ENCODE peak calls at places on chromosomes 16 and 17, in four cellular contexts. One of them, this sample, is unnamed.

GRCh38 chr17:59783221-59784016 is 76.0 kb downstream of the VMP1 start:
- DNase-seq in MM.1S: no peak
- DNase-seq in HCT116: peak
- DNase-seq in hepatocyte: no peak
- DNase-seq in this sample: peak

GRCh38 chr16:50593410-50594139 is 45.4 kb downstream of the NKD1 start:
- DNase-seq in MM.1S: no peak
- DNase-seq in HCT116: no peak
- DNase-seq in hepatocyte: no peak
- DNase-seq in this sample: no peak

GRCh38 chr17:17516315-17516930 is 20.2 kb upstream of the RASD1 start:
- DNase-seq in MM.1S: no peak
- DNase-seq in HCT116: no peak
- DNase-seq in hepatocyte: no peak
- DNase-seq in this sample: no peak

GRCh38 chr17:2215616-2216364 is 87.8 kb downstream of the SMG6 start:
- DNase-seq in MM.1S: peak
- DNase-seq in HCT116: no peak
- DNase-seq in hepatocyte: peak
- DNase-seq in this sample: peak

GRCh38 chr17:77427471-77427991 is 286.8 kb downstream of the SEC14L1 start:
- DNase-seq in MM.1S: no peak
- DNase-seq in HCT116: no peak
- DNase-seq in hepatocyte: peak
- DNase-seq in this sample: no peak

GRCh38 chr17:5893741-5894140 is 176.4 kb upstream of the WSCD1 start:
- DNase-seq in MM.1S: no peak
- DNase-seq in HCT116: no peak
- DNase-seq in hepatocyte: no peak
- DNase-seq in this sample: no peak

GRCh38 chr17:35170968-35171771 is 23.0 kb downstream of the SLC35G3 start:
- DNase-seq in MM.1S: peak
- DNase-seq in HCT116: no peak
- DNase-seq in hepatocyte: no peak
- DNase-seq in this sample: peak

GRCh38 chr16:19375561-19376158 is 42.0 kb upstream of the TMC5 start:
- DNase-seq in MM.1S: peak
- DNase-seq in HCT116: peak
- DNase-seq in hepatocyte: peak
- DNase-seq in this sample: peak

GRCh38 chr16:21167360-21167759 is 8.9 kb downstream of the LDAF1 start:
- DNase-seq in MM.1S: no peak
- DNase-seq in HCT116: peak
- DNase-seq in hepatocyte: no peak
- DNase-seq in this sample: no peak

GRCh38 chr16:67857547-67858233 is 10.2 kb upstream of the CENPT start:
- DNase-seq in MM.1S: no peak
- DNase-seq in HCT116: no peak
- DNase-seq in hepatocyte: peak
- DNase-seq in this sample: no peak

GRCh38 chr16:55528974-55529373 is 20.1 kb downstream of the LPCAT2 start:
- DNase-seq in MM.1S: no peak
- DNase-seq in HCT116: no peak
- DNase-seq in hepatocyte: no peak
- DNase-seq in this sample: no peak

GRCh38 chr16:7246578-7246977 is 86.1 kb upstream of the RBFOX1 start:
- DNase-seq in MM.1S: no peak
- DNase-seq in HCT116: no peak
- DNase-seq in hepatocyte: peak
- DNase-seq in this sample: no peak

GRCh38 chr16:49018259-49018931 is 263.2 kb downstream of the CBLN1 start:
- DNase-seq in MM.1S: no peak
- DNase-seq in HCT116: no peak
- DNase-seq in hepatocyte: no peak
- DNase-seq in this sample: no peak

GRCh38 chr16:81442220-81442908 is 2.2 kb upstream of the CMIP start:
- DNase-seq in MM.1S: no peak
- DNase-seq in HCT116: no peak
- DNase-seq in hepatocyte: no peak
- DNase-seq in this sample: no peak

GRCh38 chr16:11105038-11105903 is 150.7 kb downstream of the SOCS1 start:
- DNase-seq in MM.1S: peak
- DNase-seq in HCT116: no peak
- DNase-seq in hepatocyte: peak
- DNase-seq in this sample: peak

GRCh38 chr16:17261197-17261858 is 209.4 kb downstream of the XYLT1 start:
- DNase-seq in MM.1S: peak
- DNase-seq in HCT116: no peak
- DNase-seq in hepatocyte: no peak
- DNase-seq in this sample: peak
- TF ChIP-seq CTCF in MM.1S: peak
- TF ChIP-seq CTCF in HCT116: no peak
- TF ChIP-seq CTCF in hepatocyte: no peak
- TF ChIP-seq CTCF in this sample: peak

DNA sequence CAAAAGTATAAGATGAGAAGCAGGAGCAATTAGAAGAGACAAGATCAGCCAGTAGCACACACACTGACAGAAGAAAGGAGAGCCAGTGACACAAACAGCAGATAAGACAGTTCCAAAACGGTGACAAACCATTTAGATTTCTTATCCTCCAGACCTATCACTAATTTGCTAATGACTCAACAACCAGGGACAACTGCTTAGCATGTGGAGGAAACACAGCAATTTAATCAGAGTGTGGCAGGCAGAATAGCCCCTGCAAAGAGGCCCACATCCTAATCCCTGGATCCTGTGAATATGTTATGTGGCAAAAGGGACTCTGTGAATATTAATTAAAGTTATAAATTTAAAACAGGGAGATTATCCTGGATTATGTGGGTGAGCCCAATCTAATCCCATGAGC is 81.1 kb downstream of the CACNG1 start:
- DNase-seq in MM.1S: no peak
- DNase-seq in HCT116: no peak
- DNase-seq in hepatocyte: no peak
- DNase-seq in this sample: no peak
- TF ChIP-seq EZH2phosphoT487 in MM.1S: no peak
- TF ChIP-seq EZH2phosphoT487 in HCT116: no peak
- TF ChIP-seq EZH2phosphoT487 in hepatocyte: no peak
- TF ChIP-seq EZH2phosphoT487 in this sample: no peak

GRCh38 chr17:79203016-79203415 is 128.4 kb downstream of the ENGASE start:
- DNase-seq in MM.1S: no peak
- DNase-seq in HCT116: no peak
- DNase-seq in hepatocyte: no peak
- DNase-seq in this sample: peak
- TF ChIP-seq CTCF in MM.1S: peak
- TF ChIP-seq CTCF in HCT116: peak
- TF ChIP-seq CTCF in hepatocyte: no peak
- TF ChIP-seq CTCF in this sample: peak

GRCh38 chr17:63434951-63435571 is 11.0 kb downstream of the CYB561 start:
- DNase-seq in MM.1S: no peak
- DNase-seq in HCT116: peak
- DNase-seq in hepatocyte: no peak
- DNase-seq in this sample: no peak
- TF ChIP-seq EZH2phosphoT487 in MM.1S: no peak
- TF ChIP-seq EZH2phosphoT487 in HCT116: no peak
- TF ChIP-seq EZH2phosphoT487 in hepatocyte: no peak
- TF ChIP-seq EZH2phosphoT487 in this sample: no peak

GRCh38 chr17:61452301-61453290 is at the start of gene TBX4:
- DNase-seq in MM.1S: no peak
- DNase-seq in HCT116: no peak
- DNase-seq in hepatocyte: peak
- DNase-seq in this sample: no peak

GRCh38 chr17:61453563-61453962 is 1.3 kb downstream of the TBX4 start:
- DNase-seq in MM.1S: no peak
- DNase-seq in HCT116: no peak
- DNase-seq in hepatocyte: no peak
- DNase-seq in this sample: no peak

GRCh38 chr17:61451538-61452300 is 503 bp upstream of the TBX4 start:
- DNase-seq in MM.1S: no peak
- DNase-seq in HCT116: no peak
- DNase-seq in hepatocyte: no peak
- DNase-seq in this sample: no peak

GRCh38 chr17:61449707-61450640 is 2.2 kb upstream of the TBX4 start:
- DNase-seq in MM.1S: no peak
- DNase-seq in HCT116: no peak
- DNase-seq in hepatocyte: no peak
- DNase-seq in this sample: no peak

GRCh38 chr17:61450641-61451537 is 1.3 kb upstream of the TBX4 start:
- DNase-seq in MM.1S: no peak
- DNase-seq in HCT116: no peak
- DNase-seq in hepatocyte: no peak
- DNase-seq in this sample: no peak
- TF ChIP-seq CTCF in MM.1S: no peak
- TF ChIP-seq CTCF in HCT116: no peak
- TF ChIP-seq CTCF in hepatocyte: peak
- TF ChIP-seq CTCF in this sample: no peak

DNA sequence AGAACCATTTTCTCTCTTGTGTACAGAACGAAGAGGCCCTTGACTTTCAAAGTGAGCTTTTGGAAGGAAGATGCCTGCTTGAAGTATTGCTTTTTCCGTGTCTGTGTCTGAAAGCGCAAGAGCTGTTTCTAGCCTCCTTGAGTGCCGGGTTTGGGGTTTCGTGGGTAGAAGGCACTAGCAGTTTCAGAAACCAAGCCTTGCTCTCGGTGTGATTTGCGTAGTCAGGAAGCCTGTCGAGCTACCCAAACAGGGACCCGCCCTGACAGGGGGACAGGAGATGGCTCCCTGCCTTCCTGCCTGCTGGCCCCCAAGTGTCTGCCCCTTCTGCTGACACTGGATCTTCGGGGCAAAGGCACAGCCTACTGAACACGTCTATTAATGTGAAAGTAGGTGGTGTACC is 322.0 kb downstream of the MAF start:
- DNase-seq in MM.1S: peak
- DNase-seq in HCT116: no peak
- DNase-seq in hepatocyte: no peak
- DNase-seq in this sample: peak
- TF ChIP-seq EZH2phosphoT487 in MM.1S: no peak
- TF ChIP-seq EZH2phosphoT487 in HCT116: no peak
- TF ChIP-seq EZH2phosphoT487 in hepatocyte: no peak
- TF ChIP-seq EZH2phosphoT487 in this sample: no peak

DNA sequence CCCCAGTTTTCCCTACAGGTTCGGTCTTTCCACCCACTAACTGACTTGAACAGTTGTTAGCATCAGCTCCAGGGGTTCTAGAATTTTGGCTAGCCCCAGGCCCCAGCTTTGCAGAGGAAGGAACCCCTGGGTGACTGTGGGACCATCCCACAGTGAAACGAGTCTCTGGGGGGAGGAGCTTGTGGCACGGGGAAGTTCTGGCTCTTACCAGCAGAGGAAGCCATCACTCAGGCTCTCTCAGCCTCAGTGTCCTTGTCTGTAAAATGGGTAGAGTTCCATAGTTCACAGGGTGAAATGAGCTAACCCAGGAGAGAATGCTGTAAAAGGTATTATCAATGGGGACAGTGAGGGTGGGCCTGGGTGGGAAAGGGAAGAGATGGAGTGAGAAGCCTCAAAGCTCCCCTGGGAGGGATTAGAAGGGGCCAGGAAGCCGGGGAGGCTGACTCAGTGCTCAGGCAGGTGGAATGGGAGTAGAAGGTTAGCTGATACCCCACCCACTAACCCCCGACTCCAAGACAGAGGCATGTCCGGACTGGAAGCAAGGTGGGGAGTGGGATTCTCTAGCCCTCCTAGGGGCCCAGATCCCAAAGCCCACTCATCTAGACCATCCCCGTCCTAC is 30.9 kb upstream of the CDC42EP4 start:
- DNase-seq in MM.1S: no peak
- DNase-seq in HCT116: no peak
- DNase-seq in hepatocyte: no peak
- DNase-seq in this sample: no peak
- TF ChIP-seq CTCF in MM.1S: no peak
- TF ChIP-seq CTCF in HCT116: peak
- TF ChIP-seq CTCF in hepatocyte: no peak
- TF ChIP-seq CTCF in this sample: no peak

GRCh38 chr16:75922250-75922649 is 196.0 kb upstream of the CPHXL start:
- DNase-seq in MM.1S: no peak
- DNase-seq in HCT116: no peak
- DNase-seq in hepatocyte: no peak
- DNase-seq in this sample: no peak

GRCh38 chr16:75924397-75924796 is 198.1 kb upstream of the CPHXL start:
- DNase-seq in MM.1S: no peak
- DNase-seq in HCT116: no peak
- DNase-seq in hepatocyte: no peak
- DNase-seq in this sample: no peak

GRCh38 chr16:75921281-75921680 is 195.0 kb upstream of the CPHXL start:
- DNase-seq in MM.1S: no peak
- DNase-seq in HCT116: no peak
- DNase-seq in hepatocyte: no peak
- DNase-seq in this sample: no peak

GRCh38 chr16:75916431-75916830 is 190.1 kb upstream of the CPHXL start:
- DNase-seq in MM.1S: no peak
- DNase-seq in HCT116: no peak
- DNase-seq in hepatocyte: no peak
- DNase-seq in this sample: no peak

GRCh38 chr16:75919664-75920063 is 193.4 kb upstream of the CPHXL start:
- DNase-seq in MM.1S: no peak
- DNase-seq in HCT116: no peak
- DNase-seq in hepatocyte: no peak
- DNase-seq in this sample: no peak
- TF ChIP-seq EZH2phosphoT487 in MM.1S: no peak
- TF ChIP-seq EZH2phosphoT487 in HCT116: no peak
- TF ChIP-seq EZH2phosphoT487 in hepatocyte: no peak
- TF ChIP-seq EZH2phosphoT487 in this sample: no peak

GRCh38 chr16:84479716-84480450 is 24.6 kb downstream of the MEAK7 start:
- DNase-seq in MM.1S: no peak
- DNase-seq in HCT116: no peak
- DNase-seq in hepatocyte: no peak
- DNase-seq in this sample: no peak
- TF ChIP-seq CTCF in MM.1S: no peak
- TF ChIP-seq CTCF in HCT116: no peak
- TF ChIP-seq CTCF in hepatocyte: no peak
- TF ChIP-seq CTCF in this sample: no peak